ENCODE peak calls at places on chromosomes 7 and 10, in seven cellular contexts. U is HepG2, P is HCT116, N is A549, Q is SK-N-SH, K is K562, V is GM12878. J is an unnamed sample.

GRCh38 chr7:159197066-159197975 is 52.7 kb upstream of the VIPR2 start:
- DNase-seq in U (no peak), P (no peak), N (no peak), Q (no peak), K (peak; percentile 94), V (peak; percentile 8), J (no peak)

GRCh38 chr7:66602159-66602558 is 26.5 kb upstream of the KCTD7 start:
- DNase-seq in U (no peak), P (no peak), N (no peak), Q (no peak), K (no peak), V (no peak), J (no peak)

GRCh38 chr10:104300736-104301292 is 31.8 kb downstream of the GSTO2 start:
- DNase-seq in U (no peak), P (no peak), N (peak; percentile 27), Q (peak; percentile 83), K (no peak), V (no peak), J (peak; percentile 99)

GRCh38 chr10:6108631-6109443 is 20.0 kb downstream of the RBM17 start:
- DNase-seq in U (peak; percentile 42), P (peak; percentile 13), N (peak; percentile 65), Q (peak; percentile 64), K (peak; percentile 61), V (no peak), J (peak; percentile 61)

GRCh38 chr10:43304687-43305333 is 37.9 kb upstream of the RASGEF1A start:
- DNase-seq in U (no peak), P (no peak), N (peak; percentile 46), Q (peak; percentile 62), K (peak; percentile 54), V (no peak), J (peak; percentile 8)

GRCh38 chr10:116809528-116810500 is 39.5 kb upstream of the ENO4 start:
- DNase-seq in U (peak; percentile 12), P (peak; percentile 31), N (peak; percentile 44), Q (peak; percentile 70), K (peak; percentile 53), V (no peak), J (no peak)

GRCh38 chr7:2869981-2870380 is 25.9 kb upstream of the GNA12 start:
- DNase-seq in U (no peak), P (no peak), N (no peak), Q (no peak), K (no peak), V (no peak), J (no peak)

GRCh38 chr10:3777876-3778707 is 6.9 kb downstream of the KLF6 start:
- DNase-seq in U (no peak), P (no peak), N (no peak), Q (no peak), K (no peak), V (no peak), J (peak; percentile 16)

GRCh38 chr7:129792721-129793120 is 160.0 kb downstream of the UBE2H start:
- DNase-seq in U (no peak), P (no peak), N (no peak), Q (peak; percentile 38), K (no peak), V (no peak), J (no peak)

GRCh38 chr10:14163374-14164125 is 167.2 kb downstream of the FRMD4A start:
- DNase-seq in U (no peak), P (no peak), N (no peak), Q (no peak), K (no peak), V (no peak), J (no peak)

GRCh38 chr10:71749396-71749795 is 23.9 kb downstream of the VSIR start:
- DNase-seq in U (no peak), P (no peak), N (no peak), Q (no peak), K (no peak), V (no peak), J (no peak)

GRCh38 chr10:81898518-81898917 is 23.5 kb downstream of the NRG3 start:
- DNase-seq in U (no peak), P (no peak), N (no peak), Q (no peak), K (no peak), V (no peak), J (no peak)
- TF ChIP-seq RAD21 in U (no peak), P (no peak), N (no peak), Q (no peak), K (no peak), V (no peak), J (no peak)

GRCh38 chr10:97548828-97549455 is 23.6 kb upstream of the ANKRD2 start:
- DNase-seq in U (no peak), P (no peak), N (no peak), Q (no peak), K (no peak), V (no peak), J (no peak)

GRCh38 chr10:97550336-97551149 is 22.0 kb upstream of the ANKRD2 start:
- DNase-seq in U (no peak), P (no peak), N (no peak), Q (no peak), K (no peak), V (no peak), J (no peak)

GRCh38 chr10:97546441-97547340 is 25.9 kb upstream of the ANKRD2 start:
- DNase-seq in U (no peak), P (no peak), N (no peak), Q (no peak), K (no peak), V (no peak), J (no peak)

GRCh38 chr10:97549587-97550322 is 22.8 kb upstream of the ANKRD2 start:
- DNase-seq in U (peak; percentile 29), P (no peak), N (no peak), Q (peak; percentile 56), K (no peak), V (no peak), J (no peak)

GRCh38 chr10:97547889-97548485 is 24.6 kb upstream of the ANKRD2 start:
- DNase-seq in U (no peak), P (no peak), N (no peak), Q (no peak), K (no peak), V (no peak), J (peak; percentile 43)
- TF ChIP-seq RAD21 in U (no peak), P (no peak), N (no peak), Q (no peak), K (no peak), V (no peak), J (no peak)

DNA sequence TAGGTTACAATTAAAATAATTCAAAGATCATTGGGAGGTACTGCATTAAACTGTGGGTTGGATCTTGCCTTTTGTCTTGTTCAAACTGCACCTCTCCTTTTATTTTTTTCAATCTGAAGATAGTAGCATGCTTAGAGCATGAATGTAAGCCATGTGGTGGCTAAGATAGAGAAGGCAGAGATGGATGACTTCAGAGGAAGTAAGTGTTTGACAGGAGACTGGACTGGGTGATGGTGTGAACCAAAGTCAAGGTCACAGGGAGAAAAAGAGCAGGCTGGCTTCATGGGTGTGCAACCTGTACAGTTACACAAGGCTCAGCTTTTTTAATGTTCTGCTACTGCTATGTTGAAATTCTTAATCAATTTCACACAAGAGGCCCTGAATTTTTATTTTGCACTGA is 85.6 kb downstream of the ZEB1 start:
- DNase-seq in U (peak; percentile 54), P (no peak), N (no peak), Q (peak; percentile 9), K (peak; percentile 5), V (no peak), J (peak; percentile 27)
- TF ChIP-seq RAD21 in U (no peak), P (no peak), N (no peak), Q (no peak), K (no peak), V (no peak), J (no peak)

GRCh38 chr7:6365451-6365850 is 82.3 kb downstream of the DAGLB start:
- DNase-seq in U (no peak), P (no peak), N (no peak), Q (no peak), K (no peak), V (no peak), J (no peak)

GRCh38 chr7:6367701-6368211 is 80.0 kb downstream of the DAGLB start:
- DNase-seq in U (no peak), P (no peak), N (no peak), Q (no peak), K (no peak), V (no peak), J (peak; percentile 77)
- TF ChIP-seq RAD21 in U (no peak), P (no peak), N (no peak), Q (no peak), K (no peak), V (no peak), J (no peak)

DNA sequence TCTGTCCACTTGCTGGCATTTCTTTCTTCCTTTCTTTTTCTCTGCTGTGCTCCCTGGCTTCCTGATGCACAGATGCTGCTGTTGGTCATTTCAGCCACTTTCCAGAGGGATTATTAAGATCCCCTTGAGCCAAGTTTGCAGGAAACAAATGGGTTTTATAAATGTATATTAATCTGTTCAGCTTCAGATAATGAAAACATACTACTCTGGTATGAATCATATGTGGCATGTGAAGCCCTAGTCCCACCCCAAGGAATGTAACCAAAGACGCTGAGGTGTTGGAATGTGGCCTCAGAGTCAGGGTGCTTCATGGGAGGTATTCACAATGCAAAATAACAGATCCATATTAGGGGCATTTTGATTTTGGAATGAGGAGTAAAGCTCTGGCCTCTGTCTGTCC is 638.3 kb upstream of the FZD8 start:
- DNase-seq in U (no peak), P (no peak), N (peak; percentile 9), Q (no peak), K (no peak), V (no peak), J (peak; percentile 54)
- TF ChIP-seq RAD21 in U (no peak), P (no peak), N (no peak), Q (no peak), K (no peak), V (no peak), J (no peak)

GRCh38 chr10:29160110-29160669 is 128.7 kb upstream of the LYZL1 start:
- DNase-seq in U (peak; percentile 25), P (peak; percentile 77), N (peak; percentile 71), Q (no peak), K (no peak), V (no peak), J (peak; percentile 89)

GRCh38 chr10:29157321-29157720 is 131.5 kb upstream of the LYZL1 start:
- DNase-seq in U (no peak), P (no peak), N (no peak), Q (no peak), K (no peak), V (no peak), J (no peak)

GRCh38 chr10:29163746-29164145 is 125.1 kb upstream of the LYZL1 start:
- DNase-seq in U (no peak), P (no peak), N (peak; percentile 33), Q (no peak), K (no peak), V (no peak), J (peak; percentile 78)

DNA sequence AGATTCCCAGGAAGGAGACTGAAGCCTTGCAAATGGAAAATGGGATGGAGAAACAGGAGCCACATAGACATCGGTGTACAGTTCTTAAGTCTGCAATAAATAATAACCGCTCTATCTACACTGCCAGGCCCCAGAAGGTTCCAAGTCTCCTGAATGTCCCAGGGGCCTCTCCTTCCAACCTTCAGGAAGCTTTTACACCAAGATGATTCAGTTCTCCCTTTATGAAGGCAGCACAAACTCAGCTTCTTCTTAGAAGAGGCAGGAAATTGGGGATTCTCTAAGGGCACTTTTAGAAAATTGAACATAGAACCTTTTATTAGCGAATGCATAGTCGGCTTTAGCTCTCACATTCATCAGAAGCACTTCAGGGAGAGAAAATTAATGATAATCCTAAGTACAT is 130.8 kb upstream of the LYZL1 start:
- DNase-seq in U (no peak), P (no peak), N (no peak), Q (no peak), K (no peak), V (no peak), J (no peak)
- TF ChIP-seq RAD21 in U (no peak), P (no peak), N (no peak), Q (no peak), K (no peak), V (no peak), J (no peak)